ENCODE peak calls at places on chromosomes 7 and 10, in nine cellular contexts. One of them, this sample, is unnamed.

GRCh38 chr10:13518076-13518692 is 10.6 kb downstream of the BEND7 start:
- DNase-seq in adipocyte: no peak
- DNase-seq in IMR-90: peak; percentile 22
- DNase-seq in naive thymus-derived CD4-positive, alpha-beta T cell: no peak
- DNase-seq in effector memory CD4-positive, alpha-beta T cell: no peak
- DNase-seq in AG04450: no peak
- DNase-seq in neural progenitor cell: peak; percentile 62
- DNase-seq in A549: no peak
- DNase-seq in left lung: no peak
- DNase-seq in this sample: no peak

GRCh38 chr7:27519801-27520200 is 142.9 kb downstream of the HIBADH start:
- DNase-seq in adipocyte: no peak
- DNase-seq in IMR-90: no peak
- DNase-seq in naive thymus-derived CD4-positive, alpha-beta T cell: no peak
- DNase-seq in effector memory CD4-positive, alpha-beta T cell: no peak
- DNase-seq in AG04450: no peak
- DNase-seq in neural progenitor cell: peak; percentile 8
- DNase-seq in A549: no peak
- DNase-seq in left lung: no peak
- DNase-seq in this sample: no peak

GRCh38 chr7:155791836-155792235 is 20.4 kb downstream of the SHH start:
- DNase-seq in adipocyte: no peak
- DNase-seq in IMR-90: no peak
- DNase-seq in naive thymus-derived CD4-positive, alpha-beta T cell: no peak
- DNase-seq in effector memory CD4-positive, alpha-beta T cell: no peak
- DNase-seq in AG04450: no peak
- DNase-seq in neural progenitor cell: no peak
- DNase-seq in A549: no peak
- DNase-seq in left lung: no peak
- DNase-seq in this sample: no peak

GRCh38 chr10:63115732-63116383 is 17.3 kb upstream of the NRBF2 start:
- DNase-seq in adipocyte: peak; percentile 73
- DNase-seq in IMR-90: peak; percentile 75
- DNase-seq in naive thymus-derived CD4-positive, alpha-beta T cell: no peak
- DNase-seq in effector memory CD4-positive, alpha-beta T cell: no peak
- DNase-seq in AG04450: no peak
- DNase-seq in neural progenitor cell: peak; percentile 61
- DNase-seq in A549: peak; percentile 39
- DNase-seq in left lung: no peak
- DNase-seq in this sample: no peak

GRCh38 chr10:69215405-69216176 is 4.5 kb upstream of the HKDC1 start:
- DNase-seq in adipocyte: no peak
- DNase-seq in IMR-90: no peak
- DNase-seq in naive thymus-derived CD4-positive, alpha-beta T cell: no peak
- DNase-seq in effector memory CD4-positive, alpha-beta T cell: no peak
- DNase-seq in AG04450: no peak
- DNase-seq in neural progenitor cell: no peak
- DNase-seq in A549: no peak
- DNase-seq in left lung: no peak
- DNase-seq in this sample: no peak

GRCh38 chr10:110311357-110311949 is 6.7 kb upstream of the SMNDC1 start:
- DNase-seq in adipocyte: peak; percentile 89
- DNase-seq in IMR-90: peak; percentile 70
- DNase-seq in naive thymus-derived CD4-positive, alpha-beta T cell: peak; percentile 23
- DNase-seq in effector memory CD4-positive, alpha-beta T cell: no peak
- DNase-seq in AG04450: peak; percentile 26
- DNase-seq in neural progenitor cell: peak; percentile 82
- DNase-seq in A549: peak; percentile 79
- DNase-seq in left lung: no peak
- DNase-seq in this sample: no peak

GRCh38 chr10:70274643-70275042 is 9.2 kb downstream of the NPFFR1 start:
- DNase-seq in adipocyte: peak; percentile 71
- DNase-seq in IMR-90: peak; percentile 88
- DNase-seq in naive thymus-derived CD4-positive, alpha-beta T cell: no peak
- DNase-seq in effector memory CD4-positive, alpha-beta T cell: no peak
- DNase-seq in AG04450: peak; percentile 64
- DNase-seq in neural progenitor cell: no peak
- DNase-seq in A549: no peak
- DNase-seq in left lung: no peak
- DNase-seq in this sample: no peak

GRCh38 chr7:80145780-80146422 is 11.3 kb downstream of the GNAI1 start:
- DNase-seq in adipocyte: peak; percentile 88
- DNase-seq in IMR-90: peak; percentile 93
- DNase-seq in naive thymus-derived CD4-positive, alpha-beta T cell: no peak
- DNase-seq in effector memory CD4-positive, alpha-beta T cell: no peak
- DNase-seq in AG04450: peak; percentile 78
- DNase-seq in neural progenitor cell: no peak
- DNase-seq in A549: peak; percentile 28
- DNase-seq in left lung: no peak
- DNase-seq in this sample: no peak

GRCh38 chr7:80711521-80711920 is 73.1 kb downstream of the CD36 start:
- DNase-seq in adipocyte: no peak
- DNase-seq in IMR-90: peak; percentile 73
- DNase-seq in naive thymus-derived CD4-positive, alpha-beta T cell: no peak
- DNase-seq in effector memory CD4-positive, alpha-beta T cell: no peak
- DNase-seq in AG04450: no peak
- DNase-seq in neural progenitor cell: no peak
- DNase-seq in A549: peak; percentile 38
- DNase-seq in left lung: no peak
- DNase-seq in this sample: no peak

GRCh38 chr10:110372656-110373055 is 67.9 kb upstream of the SMNDC1 start:
- DNase-seq in adipocyte: no peak
- DNase-seq in IMR-90: no peak
- DNase-seq in naive thymus-derived CD4-positive, alpha-beta T cell: no peak
- DNase-seq in effector memory CD4-positive, alpha-beta T cell: no peak
- DNase-seq in AG04450: no peak
- DNase-seq in neural progenitor cell: no peak
- DNase-seq in A549: peak; percentile 63
- DNase-seq in left lung: no peak
- DNase-seq in this sample: no peak

GRCh38 chr10:79023489-79024162 is 45.1 kb upstream of the ZMIZ1 start:
- DNase-seq in adipocyte: no peak
- DNase-seq in IMR-90: no peak
- DNase-seq in naive thymus-derived CD4-positive, alpha-beta T cell: no peak
- DNase-seq in effector memory CD4-positive, alpha-beta T cell: no peak
- DNase-seq in AG04450: no peak
- DNase-seq in neural progenitor cell: no peak
- DNase-seq in A549: no peak
- DNase-seq in left lung: no peak
- DNase-seq in this sample: no peak

GRCh38 chr10:70756710-70757360 is 28.3 kb downstream of the TBATA start:
- DNase-seq in adipocyte: peak; percentile 17
- DNase-seq in IMR-90: peak; percentile 48
- DNase-seq in naive thymus-derived CD4-positive, alpha-beta T cell: no peak
- DNase-seq in effector memory CD4-positive, alpha-beta T cell: no peak
- DNase-seq in AG04450: no peak
- DNase-seq in neural progenitor cell: no peak
- DNase-seq in A549: no peak
- DNase-seq in left lung: no peak
- DNase-seq in this sample: no peak

GRCh38 chr7:73891178-73891885 is 30.4 kb downstream of the TMEM270 start:
- DNase-seq in adipocyte: no peak
- DNase-seq in IMR-90: peak; percentile 37
- DNase-seq in naive thymus-derived CD4-positive, alpha-beta T cell: no peak
- DNase-seq in effector memory CD4-positive, alpha-beta T cell: no peak
- DNase-seq in AG04450: no peak
- DNase-seq in neural progenitor cell: peak; percentile 56
- DNase-seq in A549: peak; percentile 39
- DNase-seq in left lung: no peak
- DNase-seq in this sample: no peak

GRCh38 chr7:33581239-33581638 is 324.1 kb upstream of the BMPER start:
- DNase-seq in adipocyte: no peak
- DNase-seq in IMR-90: no peak
- DNase-seq in naive thymus-derived CD4-positive, alpha-beta T cell: no peak
- DNase-seq in effector memory CD4-positive, alpha-beta T cell: no peak
- DNase-seq in AG04450: no peak
- DNase-seq in neural progenitor cell: no peak
- DNase-seq in A549: no peak
- DNase-seq in left lung: no peak
- DNase-seq in this sample: no peak

GRCh38 chr7:44276571-44277101 is 48.8 kb downstream of the CAMK2B start:
- DNase-seq in adipocyte: no peak
- DNase-seq in IMR-90: no peak
- DNase-seq in naive thymus-derived CD4-positive, alpha-beta T cell: no peak
- DNase-seq in effector memory CD4-positive, alpha-beta T cell: no peak
- DNase-seq in AG04450: no peak
- DNase-seq in neural progenitor cell: no peak
- DNase-seq in A549: no peak
- DNase-seq in left lung: peak; percentile 63
- DNase-seq in this sample: peak; percentile 2

GRCh38 chr7:995571-995970 is 12.6 kb downstream of the CYP2W1 start:
- DNase-seq in adipocyte: no peak
- DNase-seq in IMR-90: no peak
- DNase-seq in naive thymus-derived CD4-positive, alpha-beta T cell: no peak
- DNase-seq in effector memory CD4-positive, alpha-beta T cell: no peak
- DNase-seq in AG04450: no peak
- DNase-seq in neural progenitor cell: no peak
- DNase-seq in A549: no peak
- DNase-seq in left lung: no peak
- DNase-seq in this sample: no peak

DNA sequence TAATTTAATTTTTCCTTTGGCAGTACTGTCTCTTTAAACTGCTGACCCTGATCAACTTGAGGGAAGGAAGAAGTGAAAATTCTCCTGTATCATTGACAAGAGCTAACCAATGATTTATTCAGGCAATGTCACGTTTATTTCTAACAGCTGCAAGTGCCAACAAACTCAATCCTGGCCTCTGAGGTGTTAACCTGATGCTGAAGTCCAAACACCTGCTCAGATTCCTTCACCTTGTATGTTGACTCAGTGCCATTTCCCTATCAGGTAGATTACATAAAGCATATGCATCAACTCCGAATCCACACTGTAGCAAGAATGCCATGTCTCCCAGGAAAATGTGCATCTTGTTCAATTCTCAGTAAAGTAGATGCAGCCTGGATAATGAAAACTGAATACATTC is 820.0 kb downstream of the XPNPEP1 start:
- DNase-seq in adipocyte: no peak
- DNase-seq in IMR-90: no peak
- DNase-seq in naive thymus-derived CD4-positive, alpha-beta T cell: no peak
- DNase-seq in effector memory CD4-positive, alpha-beta T cell: no peak
- DNase-seq in AG04450: no peak
- DNase-seq in neural progenitor cell: no peak
- DNase-seq in A549: no peak
- DNase-seq in left lung: no peak
- DNase-seq in this sample: no peak
- H3K9me3 ChIP-seq in adipocyte: no peaks in the 10 kb centered on the region
- H3K9me3 ChIP-seq in IMR-90: no peaks in the 10 kb centered on the region
- H3K9me3 ChIP-seq in naive thymus-derived CD4-positive, alpha-beta T cell: no peaks in the 10 kb centered on the region
- H3K9me3 ChIP-seq in effector memory CD4-positive, alpha-beta T cell: no peaks in the 10 kb centered on the region
- H3K9me3 ChIP-seq in AG04450: no peaks in the 10 kb centered on the region
- H3K9me3 ChIP-seq in neural progenitor cell: no peaks in the 10 kb centered on the region
- H3K9me3 ChIP-seq in A549: no peaks in the 10 kb centered on the region
- H3K9me3 ChIP-seq in left lung: no peaks in the 10 kb centered on the region
- H3K9me3 ChIP-seq in this sample: no peaks in the 10 kb centered on the region

DNA sequence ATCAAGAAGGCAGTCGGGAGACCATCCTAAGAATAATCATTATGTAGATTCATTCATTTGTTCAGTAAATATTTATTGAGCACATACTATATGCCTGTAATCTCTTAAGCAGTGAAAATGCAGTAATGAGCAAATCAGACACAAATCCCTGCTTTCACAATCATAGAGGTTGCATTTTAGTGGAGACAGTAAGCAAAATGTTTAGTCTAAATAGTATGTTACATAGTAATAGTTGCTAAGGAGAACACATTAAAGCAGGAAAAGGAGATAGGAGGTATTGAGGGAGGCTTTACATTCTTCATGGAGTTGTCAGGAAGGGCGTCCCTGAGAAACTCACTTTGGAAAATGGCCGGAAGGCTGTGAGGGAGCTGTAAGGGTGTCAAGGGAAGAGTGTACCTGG is 79.9 kb downstream of the CDK14 start:
- DNase-seq in adipocyte: no peak
- DNase-seq in IMR-90: no peak
- DNase-seq in naive thymus-derived CD4-positive, alpha-beta T cell: no peak
- DNase-seq in effector memory CD4-positive, alpha-beta T cell: no peak
- DNase-seq in AG04450: no peak
- DNase-seq in neural progenitor cell: no peak
- DNase-seq in A549: no peak
- DNase-seq in left lung: no peak
- DNase-seq in this sample: no peak
- H3K9me3 ChIP-seq in adipocyte: no peaks in the 10 kb centered on the region
- H3K9me3 ChIP-seq in IMR-90: no peaks in the 10 kb centered on the region
- H3K9me3 ChIP-seq in naive thymus-derived CD4-positive, alpha-beta T cell: no peaks in the 10 kb centered on the region
- H3K9me3 ChIP-seq in effector memory CD4-positive, alpha-beta T cell: no peaks in the 10 kb centered on the region
- H3K9me3 ChIP-seq in AG04450: no peaks in the 10 kb centered on the region
- H3K9me3 ChIP-seq in neural progenitor cell: no peaks in the 10 kb centered on the region
- H3K9me3 ChIP-seq in A549: no peaks in the 10 kb centered on the region
- H3K9me3 ChIP-seq in left lung: no peaks in the 10 kb centered on the region
- H3K9me3 ChIP-seq in this sample: no peaks in the 10 kb centered on the region

GRCh38 chr7:157542669-157543021 is 205.8 kb downstream of the DNAJB6 start:
- DNase-seq in adipocyte: no peak
- DNase-seq in IMR-90: no peak
- DNase-seq in naive thymus-derived CD4-positive, alpha-beta T cell: no peak
- DNase-seq in effector memory CD4-positive, alpha-beta T cell: no peak
- DNase-seq in AG04450: no peak
- DNase-seq in neural progenitor cell: no peak
- DNase-seq in A549: no peak
- DNase-seq in left lung: peak; percentile 58
- DNase-seq in this sample: no peak
- H3K9me3 ChIP-seq in adipocyte: no peaks in the 10 kb centered on the region
- H3K9me3 ChIP-seq in IMR-90: peaks cover 68% of the 10 kb centered on the region
- H3K9me3 ChIP-seq in naive thymus-derived CD4-positive, alpha-beta T cell: no peaks in the 10 kb centered on the region
- H3K9me3 ChIP-seq in effector memory CD4-positive, alpha-beta T cell: no peaks in the 10 kb centered on the region
- H3K9me3 ChIP-seq in AG04450: peaks cover 97% of the 10 kb centered on the region
- H3K9me3 ChIP-seq in neural progenitor cell: no peaks in the 10 kb centered on the region
- H3K9me3 ChIP-seq in A549: no peaks in the 10 kb centered on the region
- H3K9me3 ChIP-seq in left lung: no peaks in the 10 kb centered on the region
- H3K9me3 ChIP-seq in this sample: no peaks in the 10 kb centered on the region

DNA sequence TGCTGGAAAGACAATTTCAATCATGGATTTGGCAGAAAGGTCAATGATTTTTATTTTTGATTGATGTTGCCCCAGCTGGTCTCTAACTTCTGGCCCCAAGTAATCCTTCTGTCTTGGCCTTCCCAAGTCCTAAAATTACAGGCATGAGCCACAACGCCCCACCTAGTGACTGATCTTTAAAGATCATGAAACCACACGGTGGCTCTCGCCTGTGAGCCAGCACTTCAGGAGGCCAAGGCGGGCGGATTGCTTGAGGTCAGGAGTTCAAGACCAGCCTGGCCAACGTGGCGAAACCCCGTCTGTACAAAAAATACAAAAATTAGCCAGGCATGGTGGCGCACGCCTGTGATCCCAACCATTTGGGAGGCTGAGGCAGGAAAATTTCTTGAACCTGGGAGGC is 12.6 kb upstream of the C10orf95 start:
- DNase-seq in adipocyte: no peak
- DNase-seq in IMR-90: no peak
- DNase-seq in naive thymus-derived CD4-positive, alpha-beta T cell: no peak
- DNase-seq in effector memory CD4-positive, alpha-beta T cell: no peak
- DNase-seq in AG04450: no peak
- DNase-seq in neural progenitor cell: no peak
- DNase-seq in A549: no peak
- DNase-seq in left lung: no peak
- DNase-seq in this sample: no peak
- H3K9me3 ChIP-seq in adipocyte: no peaks in the 10 kb centered on the region
- H3K9me3 ChIP-seq in IMR-90: no peaks in the 10 kb centered on the region
- H3K9me3 ChIP-seq in naive thymus-derived CD4-positive, alpha-beta T cell: no peaks in the 10 kb centered on the region
- H3K9me3 ChIP-seq in effector memory CD4-positive, alpha-beta T cell: no peaks in the 10 kb centered on the region
- H3K9me3 ChIP-seq in AG04450: no peaks in the 10 kb centered on the region
- H3K9me3 ChIP-seq in neural progenitor cell: no peaks in the 10 kb centered on the region
- H3K9me3 ChIP-seq in A549: no peaks in the 10 kb centered on the region
- H3K9me3 ChIP-seq in left lung: no peaks in the 10 kb centered on the region
- H3K9me3 ChIP-seq in this sample: no peaks in the 10 kb centered on the region

This sample was measured in T-helper 17 cell.